ENCODE peak calls at places on chromosomes 13 and 19, in eight cellular contexts. V is neural progenitor cell; O is IMR-90; N is CD4-positive, CD25-positive, alpha-beta regulatory T cell; B is NCI-H1694 treated with DMSO at 0.1 percent for 48 hours; I is nucleus accumbens; K is foreskin melanocyte; A is DMS153. U is an unnamed sample.

GRCh38 chr13:72199640-72200039 is 332.6 kb upstream of the DACH1 start:
- DNase-seq in B (no peak), N (no peak), O (no peak), K (no peak), I (no peak), V (no peak), A (no peak), U (no peak)

GRCh38 chr13:46641274-46642081 is 88.5 kb downstream of the LRCH1 start:
- DNase-seq in K (no peak), B (no peak), O (no peak), N (no peak), V (no peak), A (no peak), I (no peak), U (peak; percentile 54)

GRCh38 chr19:7417671-7418324 is 69.1 kb downstream of the ARHGEF18 start:
- DNase-seq in A (no peak), I (no peak), N (no peak), O (peak; percentile 30), K (no peak), B (no peak), V (no peak), U (no peak)

GRCh38 chr13:85283408-85283807 is 515.8 kb downstream of the SLITRK6 start:
- DNase-seq in O (no peak), K (peak; percentile 11), I (no peak), N (no peak), A (no peak), B (no peak), V (no peak), U (no peak)

GRCh38 chr19:57302020-57302465 is 18.2 kb upstream of the ZNF543 start:
- DNase-seq in A (no peak), K (no peak), B (no peak), N (no peak), I (no peak), O (peak; percentile 95), V (no peak), U (no peak)

GRCh38 chr13:98216711-98217110 is 39.6 kb upstream of the RNF113B start:
- DNase-seq in V (no peak), A (no peak), N (no peak), B (no peak), K (no peak), I (no peak), O (peak; percentile 17), U (no peak)

GRCh38 chr13:112710855-112711527 is 21.2 kb downstream of the ATP11A start:
- DNase-seq in I (no peak), B (no peak), V (no peak), N (no peak), O (no peak), K (no peak), A (no peak), U (no peak)

GRCh38 chr13:76389321-76389720 is 496.9 kb downstream of the KCTD12 start:
- DNase-seq in B (no peak), V (no peak), O (no peak), I (no peak), N (no peak), K (no peak), A (no peak), U (no peak)

GRCh38 chr19:38912600-38913514 is 871 bp upstream of the CCER2 start:
- DNase-seq in V (no peak), B (no peak), A (no peak), O (no peak), N (no peak), K (no peak), I (no peak), U (no peak)

GRCh38 chr19:5339470-5339949 is 1.1 kb downstream of the PTPRS start:
- DNase-seq in N (no peak), A (no peak), I (no peak), O (no peak), K (no peak), V (peak; percentile 42), B (no peak), U (no peak)

GRCh38 chr13:76903544-76904162 is 17.4 kb upstream of the KCTD12 start:
- DNase-seq in O (peak; percentile 80), B (peak; percentile 73), V (peak; percentile 81), K (peak; percentile 57), I (peak; percentile 18), N (peak; percentile 82), A (peak; percentile 57), U (peak; percentile 84)

GRCh38 chr13:46948338-46948737 is 51.5 kb upstream of the HTR2A start:
- DNase-seq in I (no peak), B (no peak), A (no peak), V (no peak), O (no peak), N (no peak), K (no peak), U (no peak)

GRCh38 chr19:45163751-45164150 is 3.0 kb upstream of the NKPD1 start:
- DNase-seq in B (no peak), I (no peak), A (no peak), O (no peak), V (no peak), K (no peak), N (no peak), U (no peak)

GRCh38 chr13:21014666-21015170 is 46.7 kb downstream of the LATS2 start:
- DNase-seq in V (no peak), A (no peak), N (no peak), B (no peak), I (no peak), K (peak; percentile 61), O (peak; percentile 91), U (peak; percentile 75)

GRCh38 chr13:66899955-66900354 is 330.2 kb downstream of the PCDH9 start:
- DNase-seq in K (no peak), A (no peak), B (no peak), N (no peak), O (peak; percentile 5), I (no peak), V (no peak), U (no peak)

GRCh38 chr13:99677388-99677951 is 176.2 kb downstream of the TM9SF2 start:
- DNase-seq in N (no peak), A (no peak), B (peak; percentile 98), O (no peak), V (no peak), I (no peak), K (peak; percentile 66), U (no peak)

GRCh38 chr13:30037766-30038165 is 187.3 kb upstream of the UBL3 start:
- DNase-seq in O (peak; percentile 59), K (no peak), V (no peak), B (no peak), A (no peak), I (no peak), N (no peak), U (no peak)

GRCh38 chr13:20998649-20999415 is 62.6 kb downstream of the LATS2 start:
- DNase-seq in A (no peak), N (no peak), V (no peak), B (no peak), K (no peak), O (no peak), I (no peak), U (no peak)

GRCh38 chr13:63026285-63026797 is 1610.7 kb upstream of the PCDH20 start:
- DNase-seq in V (peak; percentile 39), B (no peak), I (no peak), A (no peak), N (no peak), O (no peak), K (no peak), U (no peak)

GRCh38 chr13:81987159-81987558 is 1646.2 kb upstream of the SPRY2 start:
- DNase-seq in K (no peak), V (peak; percentile 29), A (no peak), O (no peak), I (no peak), B (no peak), N (no peak), U (peak; percentile 32)

GRCh38 chr19:56133858-56134654 is 7.0 kb upstream of the ZNF444 start:
- DNase-seq in K (no peak), V (no peak), I (no peak), O (peak; percentile 17), B (no peak), A (no peak), N (no peak), U (peak; percentile 75)

GRCh38 chr13:59750860-59751259 is 412.9 kb downstream of the DIAPH3 start:
- DNase-seq in K (peak; percentile 57), B (peak; percentile 88), I (peak; percentile 32), A (no peak), N (no peak), V (peak; percentile 90), O (peak; percentile 57), U (peak; percentile 91)

U was measured in left kidney.